ENCODE peak calls at places on chromosome 1, in nine cellular contexts. O is K562, N is fibroblast of mammary gland, P is GOT3, W is ACHN, Q is upper lobe of right lung, V is hippocampal formation, D is HS-5, Z is stromal cell of bone marrow. S is an unnamed sample.

GRCh38 chr1:206633708-206634121 is 1.6 kb upstream of the DYRK3 start:
- DNase-seq in O (no peak), N (peak), P (no peak), W (peak), Q (no peak), V (no peak), D (peak), Z (peak), S (peak)

GRCh38 chr1:236181059-236181458 is 38.7 kb downstream of the GPR137B start:
- DNase-seq in O (no peak), N (no peak), P (no peak), W (no peak), Q (no peak), V (no peak), D (peak), Z (no peak), S (no peak)

GRCh38 chr1:119367332-119368124 is 1.1 kb upstream of the HAO2 start:
- DNase-seq in O (peak), N (peak), P (no peak), W (peak), Q (no peak), V (no peak), D (peak), Z (peak), S (no peak)

GRCh38 chr1:111884772-111885443 is 104.6 kb downstream of the KCND3 start:
- DNase-seq in O (no peak), N (no peak), P (no peak), W (no peak), Q (no peak), V (no peak), D (no peak), Z (no peak), S (no peak)

GRCh38 chr1:153958111-153958960 is at the start of gene CRTC2:
- DNase-seq in O (peak), N (peak), P (peak), W (peak), Q (peak), V (peak), D (peak), Z (peak), S (peak)

GRCh38 chr1:228457396-228458176 is 29.6 kb upstream of the RNF187 start:
- DNase-seq in O (peak), N (peak), P (peak), W (peak), Q (peak), V (peak), D (peak), Z (peak), S (peak)

GRCh38 chr1:89938171-89939055 is 56.5 kb upstream of the ZNF326 start:
- DNase-seq in O (no peak), N (peak), P (no peak), W (peak), Q (no peak), V (no peak), D (no peak), Z (no peak), S (peak)

GRCh38 chr1:10253755-10254154 is 43.4 kb downstream of the KIF1B start:
- DNase-seq in O (no peak), N (peak), P (no peak), W (no peak), Q (no peak), V (no peak), D (no peak), Z (peak), S (peak)

GRCh38 chr1:238606896-238607295 is 716.2 kb upstream of the ZP4 start:
- DNase-seq in O (no peak), N (peak), P (no peak), W (no peak), Q (no peak), V (no peak), D (peak), Z (no peak), S (no peak)

GRCh38 chr1:3533051-3534048 is 78.0 kb downstream of the MEGF6 start:
- DNase-seq in O (peak), N (no peak), P (no peak), W (no peak), Q (no peak), V (no peak), D (no peak), Z (no peak), S (no peak)

GRCh38 chr1:234521802-234522185 is 42.8 kb upstream of the TARBP1 start:
- DNase-seq in O (no peak), N (no peak), P (no peak), W (no peak), Q (no peak), V (no peak), D (no peak), Z (no peak), S (no peak)

GRCh38 chr1:109876617-109877319 is 33.9 kb upstream of the CSF1 start:
- DNase-seq in O (no peak), N (peak), P (no peak), W (peak), Q (no peak), V (no peak), D (peak), Z (no peak), S (peak)

GRCh38 chr1:203289281-203289981 is 15.9 kb upstream of the BTG2 start:
- DNase-seq in O (peak), N (no peak), P (no peak), W (no peak), Q (peak), V (peak), D (no peak), Z (no peak), S (no peak)

GRCh38 chr1:196115641-196116040 is 492.6 kb downstream of the KCNT2 start:
- DNase-seq in O (no peak), N (peak), P (no peak), W (peak), Q (no peak), V (no peak), D (peak), Z (peak), S (peak)